ENCODE peak calls at places on chromosomes 2 and 18, in six cellular contexts. B is stimulated activated CD4-positive, alpha-beta T cell treated with anti-CD3 and anti-CD28 coated beads, Interleukin-12 subunit alpha, Interleukin-12 subunit beta, amount 100 ng/mL, for 4 hours; V is A549; M is RPMI8226; T is activated CD8-positive, alpha-beta T cell treated with anti-CD3 and anti-CD28 coated beads, Interleukin-2, amount 10 ng/mL, durations not matched to agents 7 days and 5 days; G is T-helper 1 cell. P is an unnamed sample.

GRCh38 chr2:191318037-191318728 is 73.0 kb downstream of the MYO1B start:
- DNase-seq in V (no peak), T (no peak), B (no peak), M (no peak), G (no peak), P (no peak)

GRCh38 chr2:1238571-1239138 is 174.6 kb upstream of the TPO start:
- DNase-seq in V (no peak), M (no peak), G (no peak), B (no peak), T (no peak), P (no peak)

GRCh38 chr18:79068299-79068945 is 772 bp upstream of the ATP9B start:
- DNase-seq in B (no peak), G (no peak), V (no peak), T (peak), M (peak), P (peak)

GRCh38 chr2:109379507-109379906 is 234.3 kb downstream of the SEPTIN10 start:
- DNase-seq in V (no peak), B (no peak), M (no peak), G (no peak), T (no peak), P (no peak)

GRCh38 chr2:206548383-206548782 is 93.9 kb upstream of the FAM237A start:
- DNase-seq in M (no peak), T (no peak), V (no peak), G (no peak), B (no peak), P (no peak)

GRCh38 chr2:136023416-136023815 is 38.0 kb upstream of the DARS1 start:
- DNase-seq in B (no peak), V (peak), G (no peak), T (no peak), M (no peak), P (no peak)

GRCh38 chr2:164710252-164710633 is 89.0 kb upstream of the GRB14 start:
- DNase-seq in G (no peak), T (no peak), V (peak), M (no peak), B (no peak), P (no peak)

GRCh38 chr2:147355706-147356105 is 489.1 kb upstream of the ACVR2A start:
- DNase-seq in G (no peak), T (no peak), B (no peak), M (no peak), V (no peak), P (no peak)

GRCh38 chr2:121049921-121050585 is 234.9 kb downstream of the TFCP2L1 start:
- DNase-seq in G (no peak), V (no peak), T (no peak), M (no peak), B (no peak), P (no peak)

GRCh38 chr2:74028290-74028689 is 43.6 kb downstream of the TET3 start:
- DNase-seq in G (no peak), M (no peak), V (no peak), B (no peak), T (no peak), P (no peak)

GRCh38 chr18:23684515-23685197 is 4.6 kb upstream of the LAMA3 start:
- DNase-seq in V (peak), B (no peak), G (no peak), T (no peak), M (no peak), P (no peak)

GRCh38 chr2:56325661-56326345 is 142.0 kb downstream of the CCDC85A start:
- DNase-seq in M (no peak), V (no peak), B (no peak), G (no peak), T (no peak), P (no peak)

GRCh38 chr2:18924905-18925691 is 335.7 kb upstream of the NT5C1B start:
- DNase-seq in M (no peak), V (no peak), B (no peak), G (no peak), T (no peak), P (no peak)

GRCh38 chr2:101340141-101340541 is 31.6 kb upstream of the RNF149 start:
- DNase-seq in M (no peak), V (peak), G (no peak), T (no peak), B (no peak), P (no peak)

GRCh38 chr2:97868986-97869721 is 126.6 kb downstream of the TMEM131 start:
- DNase-seq in T (no peak), V (peak), M (no peak), G (no peak), B (no peak), P (no peak)

GRCh38 chr2:187371221-187371620 is 76.8 kb downstream of the CALCRL start:
- DNase-seq in G (no peak), V (no peak), B (no peak), M (no peak), T (no peak), P (no peak)

GRCh38 chr2:26721267-26722032 is 28.9 kb downstream of the KCNK3 start:
- DNase-seq in G (no peak), B (no peak), V (peak), T (no peak), M (no peak), P (no peak)

GRCh38 chr18:45687617-45688016 is 36.4 kb upstream of the SLC14A1 start:
- DNase-seq in V (no peak), M (no peak), T (peak), G (peak), B (no peak), P (no peak)

GRCh38 chr2:60957224-60957623 is 60.3 kb upstream of the PEX13 start:
- DNase-seq in V (no peak), M (no peak), B (no peak), T (no peak), G (no peak), P (no peak)

GRCh38 chr2:239765076-239765845 is 259.9 kb downstream of the NDUFA10 start:
- DNase-seq in M (no peak), T (no peak), V (no peak), G (no peak), B (no peak), P (no peak)

GRCh38 chr2:38444247-38444646 is 67.2 kb upstream of the ATL2 start:
- DNase-seq in B (no peak), T (no peak), V (no peak), M (no peak), G (no peak), P (no peak)

GRCh38 chr2:198312621-198313483 is 508.5 kb downstream of the PLCL1 start:
- DNase-seq in M (no peak), G (no peak), V (no peak), B (no peak), T (no peak), P (no peak)

GRCh38 chr2:38154395-38154794 is 78.4 kb upstream of the CYP1B1 start:
- DNase-seq in T (no peak), B (no peak), M (no peak), V (no peak), G (no peak), P (no peak)

GRCh38 chr2:183740241-183740640 is 616.0 kb downstream of the NUP35 start:
- DNase-seq in T (no peak), M (no peak), G (no peak), V (no peak), B (no peak), P (no peak)

GRCh38 chr2:157260403-157261198 is 3.1 kb downstream of the GALNT5 start:
- DNase-seq in T (no peak), M (no peak), B (no peak), V (no peak), G (no peak), P (no peak)

GRCh38 chr2:197028230-197028629 is 101.7 kb upstream of the PGAP1 start:
- DNase-seq in T (no peak), V (peak), M (no peak), B (no peak), G (no peak), P (no peak)

GRCh38 chr2:38376346-38376682 is 759 bp downstream of the ATL2 start:
- DNase-seq in B (no peak), M (peak), T (peak), G (peak), V (peak), P (no peak)

GRCh38 chr2:27075219-27075871 is 3.1 kb upstream of the EMILIN1 start:
- DNase-seq in B (peak), T (peak), V (no peak), G (peak), M (peak), P (no peak)

GRCh38 chr2:241896746-241897201 is 27.2 kb downstream of the RTP5 start:
- DNase-seq in B (no peak), M (no peak), T (peak), G (no peak), V (no peak), P (no peak)

GRCh38 chr2:74001781-74002514 is 17.2 kb downstream of the TET3 start:
- DNase-seq in V (no peak), M (no peak), T (no peak), B (no peak), G (no peak), P (no peak)

GRCh38 chr2:47218066-47218581 is 63.0 kb upstream of the STPG4 start:
- DNase-seq in M (no peak), G (no peak), V (no peak), B (no peak), T (no peak), P (no peak)

GRCh38 chr2:201600906-201601305 is 42.4 kb downstream of the TMEM237 start:
- DNase-seq in B (no peak), T (no peak), M (peak), G (no peak), V (no peak), P (no peak)

GRCh38 chr2:147214900-147215299 is 629.9 kb upstream of the ACVR2A start:
- DNase-seq in B (no peak), M (no peak), V (no peak), T (no peak), G (no peak), P (no peak)

GRCh38 chr2:201909348-201909747 is 103.0 kb downstream of the CDK15 start:
- DNase-seq in V (peak), T (no peak), M (no peak), G (no peak), B (no peak), P (no peak)

GRCh38 chr2:225465827-225466226 is 66.3 kb downstream of the NYAP2 start:
- DNase-seq in M (no peak), B (no peak), V (no peak), G (no peak), T (no peak), P (no peak)

GRCh38 chr2:240245184-240245583 is 104.7 kb upstream of the OTOS start:
- DNase-seq in B (no peak), T (no peak), G (no peak), V (no peak), M (no peak), P (no peak)